ENCODE peak calls at places on chromosomes 13 and 19, in six cellular contexts. V is neural progenitor cell, H is epithelial cell of esophagus, W is endothelial cell, Y is HFFc6, Z is thoracic aorta. Q is an unnamed sample.

GRCh38 chr13:32761472-32761871 is 175.2 kb downstream of the PDS5B start:
- DNase-seq in V (no peak), H (no peak), W (no peak), Y (no peak), Z (no peak), Q (no peak)

GRCh38 chr13:60759499-60759898 is 362.5 kb downstream of the TDRD3 start:
- DNase-seq in V (peak), H (peak), W (peak), Y (no peak), Z (no peak), Q (peak)

GRCh38 chr19:2782357-2782935 is 627 bp downstream of the SGTA start:
- DNase-seq in V (no peak), H (no peak), W (no peak), Y (no peak), Z (no peak), Q (no peak)

GRCh38 chr13:111951982-111952565 is 114.9 kb upstream of the SOX1 start:
- DNase-seq in V (no peak), H (no peak), W (no peak), Y (no peak), Z (no peak), Q (no peak)

GRCh38 chr19:21586341-21587116 is 81.1 kb downstream of the ZNF429 start:
- DNase-seq in V (peak), H (no peak), W (peak), Y (no peak), Z (no peak), Q (no peak)

GRCh38 chr13:64130170-64130569 is 2714.5 kb upstream of the PCDH20 start:
- DNase-seq in V (no peak), H (no peak), W (no peak), Y (no peak), Z (no peak), Q (no peak)

GRCh38 chr13:24267801-24268200 is 41.6 kb upstream of the C1QTNF9 start:
- DNase-seq in V (no peak), H (no peak), W (no peak), Y (no peak), Z (no peak), Q (no peak)

GRCh38 chr13:29937836-29938235 is 87.4 kb upstream of the UBL3 start:
- DNase-seq in V (no peak), H (no peak), W (no peak), Y (no peak), Z (no peak), Q (no peak)

GRCh38 chr13:99385940-99386339 is 78.7 kb upstream of the GPR183 start:
- DNase-seq in V (no peak), H (no peak), W (no peak), Y (no peak), Z (no peak), Q (no peak)

GRCh38 chr19:33098023-33098652 is 17.2 kb downstream of the GPATCH1 start:
- DNase-seq in V (no peak), H (peak), W (no peak), Y (no peak), Z (no peak), Q (peak)

GRCh38 chr19:3224346-3225325 is at the start of gene CELF5:
- DNase-seq in V (peak), H (peak), W (peak), Y (no peak), Z (no peak), Q (peak)

GRCh38 chr13:24149306-24150032 is 11.1 kb upstream of the SPATA13 start:
- DNase-seq in V (no peak), H (no peak), W (no peak), Y (no peak), Z (no peak), Q (no peak)

GRCh38 chr13:75946746-75947397 is 310.7 kb downstream of the LMO7 start:
- DNase-seq in V (no peak), H (no peak), W (no peak), Y (no peak), Z (no peak), Q (no peak)

GRCh38 chr13:109275848-109276247 is 510.5 kb downstream of the IRS2 start:
- DNase-seq in V (peak), H (peak), W (peak), Y (no peak), Z (no peak), Q (peak)

GRCh38 chr13:111659842-111660241 is 339.4 kb downstream of the TEX29 start:
- DNase-seq in V (no peak), H (no peak), W (no peak), Y (no peak), Z (no peak), Q (no peak)

GRCh38 chr19:51637362-51637978 is 7.3 kb upstream of the SIGLEC5 start:
- DNase-seq in V (no peak), H (no peak), W (no peak), Y (no peak), Z (no peak), Q (no peak)

GRCh38 chr13:100508391-100508790 is 80.2 kb downstream of the GGACT start:
- DNase-seq in V (no peak), H (no peak), W (no peak), Y (no peak), Z (no peak), Q (no peak)

GRCh38 chr13:114071441-114071840 is 61.0 kb downstream of the RASA3 start:
- DNase-seq in V (peak), H (no peak), W (no peak), Y (no peak), Z (no peak), Q (no peak)

GRCh38 chr13:113283904-113284303 is 13.1 kb upstream of the LAMP1 start:
- DNase-seq in V (no peak), H (peak), W (no peak), Y (no peak), Z (no peak), Q (no peak)

GRCh38 chr13:109160887-109161669 is 531.7 kb downstream of the MYO16 start:
- DNase-seq in V (no peak), H (peak), W (no peak), Y (no peak), Z (no peak), Q (no peak)

GRCh38 chr13:113634279-113635047 is 23.5 kb downstream of the ATP4B start:
- DNase-seq in V (no peak), H (no peak), W (no peak), Y (no peak), Z (no peak), Q (no peak)

GRCh38 chr13:112510987-112511715 is 76.8 kb downstream of the TUBGCP3 start:
- DNase-seq in V (no peak), H (peak), W (no peak), Y (no peak), Z (no peak), Q (no peak)

GRCh38 chr19:49272204-49272603 is 52.8 kb downstream of the SLC6A16 start:
- DNase-seq in V (no peak), H (peak), W (no peak), Y (peak), Z (no peak), Q (no peak)

GRCh38 chr13:35157143-35157755 is 215.2 kb downstream of the NBEA start:
- DNase-seq in V (peak), H (peak), W (peak), Y (peak), Z (no peak), Q (peak)

GRCh38 chr19:31532034-31532433 is 182.8 kb upstream of the TSHZ3 start:
- DNase-seq in V (no peak), H (no peak), W (no peak), Y (no peak), Z (no peak), Q (no peak)

GRCh38 chr13:114231886-114232285 is 2.8 kb upstream of the CDC16 start:
- DNase-seq in V (no peak), H (no peak), W (no peak), Y (no peak), Z (no peak), Q (no peak)

GRCh38 chr13:27977476-27978300 is 8.6 kb upstream of the CDX2 start:
- DNase-seq in V (peak), H (no peak), W (no peak), Y (no peak), Z (no peak), Q (no peak)

GRCh38 chr13:90233933-90234672 is 1113.4 kb upstream of the MIR17HG start:
- DNase-seq in V (no peak), H (no peak), W (no peak), Y (no peak), Z (no peak), Q (no peak)

GRCh38 chr13:26036383-26036782 is 15.4 kb downstream of the SHISA2 start:
- DNase-seq in V (no peak), H (no peak), W (no peak), Y (no peak), Z (no peak), Q (no peak)

GRCh38 chr13:26041476-26041875 is 10.3 kb downstream of the SHISA2 start:
- DNase-seq in V (no peak), H (no peak), W (no peak), Y (no peak), Z (no peak), Q (no peak)

GRCh38 chr13:26038931-26039475 is 12.8 kb downstream of the SHISA2 start:
- DNase-seq in V (no peak), H (no peak), W (no peak), Y (no peak), Z (no peak), Q (no peak)

GRCh38 chr13:26034018-26034417 is 17.8 kb downstream of the SHISA2 start:
- DNase-seq in V (no peak), H (no peak), W (no peak), Y (no peak), Z (no peak), Q (no peak)

GRCh38 chr13:26037302-26037701 is 14.5 kb downstream of the SHISA2 start:
- DNase-seq in V (peak), H (peak), W (peak), Y (no peak), Z (no peak), Q (no peak)
- TF ChIP-seq CTCF in V (peak), H (peak), W (peak), Y (peak), Z (no peak), Q (peak)

DNA sequence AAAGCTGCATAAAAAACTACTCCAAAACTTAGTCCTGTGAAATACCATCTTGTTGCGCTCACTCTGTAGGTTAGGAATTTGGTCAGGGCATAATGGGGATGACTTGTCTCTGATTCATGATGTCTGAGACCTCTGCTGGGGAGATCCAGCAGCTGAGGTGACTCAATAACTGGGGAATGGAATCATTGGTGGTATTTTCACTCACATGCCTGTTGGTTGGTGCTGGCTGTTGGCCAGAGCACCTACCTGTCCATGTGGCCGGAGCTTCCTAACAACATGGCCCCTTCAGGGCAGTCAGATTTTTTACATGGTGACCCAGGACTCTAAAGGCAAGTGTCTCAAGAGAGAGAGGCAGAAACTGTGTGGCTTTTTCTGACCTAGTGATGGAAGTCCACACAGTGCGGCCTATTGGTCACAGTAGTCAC is 7.4 kb upstream of the ESD start:
- DNase-seq in V (no peak), H (peak), W (no peak), Y (peak), Z (no peak), Q (peak)
- TF ChIP-seq CTCF in V (no peak), H (no peak), W (no peak), Y (peak), Z (no peak), Q (no peak)

DNA sequence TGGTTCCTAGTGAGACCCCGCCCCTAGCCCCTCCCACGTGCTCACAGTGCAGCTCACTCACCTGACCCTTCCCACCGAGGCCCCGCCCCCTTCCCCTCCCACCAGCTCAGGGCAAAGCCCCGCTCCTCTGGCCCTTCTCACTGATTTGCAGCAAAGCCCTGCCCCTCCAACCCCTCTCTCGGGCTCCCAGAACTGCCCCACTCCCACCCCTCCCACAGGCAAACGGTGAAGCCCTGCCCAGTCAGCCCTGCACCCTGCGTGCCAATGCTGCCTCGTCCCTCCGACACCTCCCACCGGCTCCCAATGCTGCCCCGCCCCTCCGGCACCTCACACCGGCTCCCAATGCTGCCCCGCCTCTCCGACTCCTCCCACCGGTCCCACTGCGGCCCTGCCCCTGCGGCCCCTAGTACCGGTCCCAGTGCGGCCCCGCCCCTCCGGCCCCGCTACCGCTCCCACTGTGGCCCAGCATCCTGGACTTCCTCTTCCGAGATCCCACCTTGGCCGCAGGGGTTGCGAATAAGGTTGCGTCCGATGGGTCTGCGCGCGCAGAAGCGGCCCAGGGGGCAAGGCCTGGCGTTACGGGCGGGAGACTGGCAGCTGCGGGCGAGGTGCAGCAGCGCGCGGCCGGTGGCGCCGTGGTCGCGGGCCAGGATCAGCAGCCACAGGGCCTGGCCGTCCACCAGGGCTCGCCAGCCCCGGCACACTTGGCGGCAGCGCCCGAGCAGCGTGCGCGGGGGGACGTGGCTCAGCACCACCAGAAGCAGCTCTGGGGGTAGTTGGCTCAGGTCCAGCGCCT is 783 bp downstream of the FBXO27 start:
- DNase-seq in V (peak), H (peak), W (peak), Y (no peak), Z (peak), Q (peak)
- TF ChIP-seq CTCF in V (peak), H (no peak), W (no peak), Y (no peak), Z (no peak), Q (no peak)

DNA sequence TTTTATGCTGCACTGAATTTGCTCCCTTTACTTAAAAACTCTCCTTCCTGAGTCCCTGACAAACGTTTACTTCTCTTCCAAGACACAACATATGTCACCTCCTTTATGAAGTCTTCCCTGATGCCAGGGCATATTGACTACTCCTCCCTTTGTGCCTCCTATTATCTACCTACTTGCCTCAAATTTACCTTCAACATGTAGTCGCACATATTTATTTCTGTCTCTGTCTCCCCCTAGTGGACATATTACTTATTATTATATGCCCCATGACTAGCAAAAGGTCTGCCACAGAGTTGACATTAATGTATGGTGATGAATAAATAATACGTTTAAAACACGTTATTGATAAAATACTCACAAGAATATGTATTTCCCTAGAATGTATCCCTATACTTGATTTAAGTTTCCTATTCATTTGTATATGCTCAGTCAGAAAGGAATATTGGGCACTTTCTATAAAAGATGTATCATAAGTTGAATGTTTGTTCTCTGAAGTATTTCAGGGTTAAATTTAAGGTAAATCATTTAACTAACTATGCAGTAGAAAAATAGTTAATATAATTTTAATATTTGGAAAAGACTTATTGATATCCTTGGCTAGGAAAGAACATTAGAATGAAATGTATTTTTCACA is 250.3 kb upstream of the ATXN8OS start:
- DNase-seq in V (peak), H (peak), W (no peak), Y (peak), Z (no peak), Q (no peak)
- TF ChIP-seq CTCF in V (peak), H (peak), W (peak), Y (peak), Z (peak), Q (no peak)

Q was measured in Calu3.